ENCODE peak calls at places on chromosomes 4 and X, in seven cellular contexts. N is upper lobe of right lung; T is CD8-positive, alpha-beta T cell; M is AG09309; W is foreskin fibroblast; X is adrenal gland; A is testis. Z is an unnamed sample.

GRCh38 chrX:45771114-45771513 is 570.4 kb upstream of the DIPK2B start:
- DNase-seq in M (peak; percentile 92), X (no peak), W (peak; percentile 94), A (no peak), T (no peak), N (no peak), Z (peak; percentile 75)

GRCh38 chr4:152536545-152537182 is 772 bp upstream of the FBXW7 start:
- DNase-seq in N (no peak), W (peak; percentile 67), X (peak; percentile 42), M (peak; percentile 4), T (peak; percentile 60), A (no peak), Z (no peak)

GRCh38 chrX:15781964-15782711 is 8.1 kb upstream of the ZRSR2 start:
- DNase-seq in A (no peak), N (no peak), T (no peak), M (no peak), W (no peak), X (no peak), Z (no peak)

GRCh38 chr4:8118531-8118930 is 40.1 kb downstream of the ABLIM2 start:
- DNase-seq in N (no peak), T (no peak), X (no peak), A (no peak), W (no peak), M (no peak), Z (no peak)

GRCh38 chr4:174859904-174860303 is 30.9 kb upstream of the GLRA3 start:
- DNase-seq in W (no peak), M (no peak), T (no peak), A (no peak), N (no peak), X (no peak), Z (no peak)

GRCh38 chr4:165359501-165359900 is 19.3 kb upstream of the CPE start:
- DNase-seq in T (no peak), M (no peak), A (no peak), X (no peak), N (no peak), W (peak; percentile 49), Z (no peak)

GRCh38 chr4:88240297-88240714 is 44.1 kb downstream of the PPM1K start:
- DNase-seq in X (peak; percentile 55), A (peak; percentile 56), W (no peak), M (no peak), N (no peak), T (no peak), Z (no peak)

GRCh38 chrX:63754141-63754859 is 30.7 kb downstream of the ARHGEF9 start:
- DNase-seq in W (no peak), N (no peak), A (no peak), M (no peak), X (peak; percentile 15), T (peak; percentile 1), Z (no peak)

GRCh38 chr4:48979897-48980579 is 6.0 kb upstream of the CWH43 start:
- DNase-seq in M (no peak), N (no peak), T (no peak), A (no peak), X (no peak), W (peak; percentile 4), Z (no peak)

GRCh38 chr4:36288727-36289126 is 7.3 kb downstream of the DTHD1 start:
- DNase-seq in M (no peak), W (no peak), A (no peak), N (no peak), T (no peak), X (no peak), Z (no peak)

GRCh38 chr4:3667258-3667657 is 98.9 kb upstream of the ADRA2C start:
- DNase-seq in N (no peak), X (no peak), M (no peak), A (no peak), T (no peak), W (no peak), Z (no peak)
- TF ChIP-seq CTCF in N (no peak), X (no peak), M (no peak), A (no peak), T (no peak), W (no peak), Z (no peak)

GRCh38 chr4:971670-972500 is 1.5 kb downstream of the DGKQ start:
- DNase-seq in M (no peak), W (no peak), T (no peak), N (no peak), X (no peak), A (no peak), Z (no peak)
- H3K4me3 ChIP-seq in M (peak overlapping the region; percentile 69), W (peak overlapping the region; percentile 68), T (peak overlapping the region; percentile 74), N (peak overlapping the region; percentile 79), X (no peak overlapping the region), A (peak overlapping the region; percentile 67), Z (peak overlapping the region; percentile 75)

GRCh38 chrX:10254746-10255145 is 98.0 kb downstream of the CLCN4 start:
- DNase-seq in A (no peak), M (no peak), X (no peak), N (no peak), W (peak; percentile 31), T (no peak), Z (no peak)
- TF ChIP-seq CTCF in A (no peak), M (peak; percentile 19), X (no peak), N (no peak), W (no peak), T (no peak), Z (no peak)

DNA sequence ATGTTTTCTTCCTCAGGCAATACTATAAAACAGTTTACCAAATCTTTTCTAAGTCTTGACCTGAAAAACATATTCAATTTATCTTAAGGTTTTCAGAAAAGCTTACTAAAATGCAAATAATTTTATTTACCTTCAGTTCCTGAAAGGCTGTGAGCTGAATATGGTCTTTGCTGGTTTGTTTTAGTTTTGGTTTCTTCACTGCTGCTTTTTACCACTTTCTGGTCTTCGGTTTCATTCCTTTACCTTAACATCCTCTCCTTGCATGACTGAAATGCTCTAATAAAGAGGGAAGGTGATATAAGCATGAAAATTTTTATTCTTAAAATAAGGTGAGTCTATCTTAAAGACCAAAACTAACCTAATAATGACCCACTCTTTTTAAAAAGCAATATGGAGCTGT is 97.1 kb upstream of the NRK start:
- DNase-seq in T (no peak), W (no peak), A (no peak), X (no peak), N (no peak), M (no peak), Z (no peak)
- H3K4me3 ChIP-seq in T (no peak overlapping the region), W (no peak overlapping the region), A (no peak overlapping the region), X (no peak overlapping the region), N (no peak overlapping the region), M (no peak overlapping the region), Z (no peak overlapping the region)

DNA sequence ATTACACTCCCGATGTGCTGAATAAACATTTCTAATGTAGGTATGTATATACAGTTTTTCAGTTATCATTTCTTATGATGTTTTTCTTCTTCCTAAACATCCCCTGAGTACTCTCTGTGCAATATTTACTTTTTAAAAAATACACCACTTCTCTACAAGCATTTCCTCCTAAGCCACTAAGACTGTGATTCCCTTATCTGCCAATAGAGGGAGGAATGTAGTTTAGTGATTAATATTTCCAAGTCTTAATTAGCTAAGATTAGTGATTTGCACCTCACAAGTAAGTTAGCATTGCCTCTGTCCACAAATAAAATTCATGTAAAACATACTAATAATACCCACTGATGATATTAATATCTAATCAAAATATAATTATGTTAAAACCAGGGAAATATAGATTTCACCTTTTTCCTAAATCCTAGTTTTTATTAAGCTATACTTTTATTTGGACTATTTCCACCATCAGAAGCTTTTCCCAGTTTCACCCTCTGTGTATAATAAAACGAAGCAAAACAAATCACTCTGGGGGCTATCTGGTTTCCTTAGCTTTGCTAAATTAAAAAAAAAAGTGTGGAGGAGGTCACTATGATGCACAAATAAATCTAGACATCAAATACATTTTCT is 909.1 kb downstream of the FAT4 start:
- DNase-seq in N (no peak), W (peak; percentile 51), X (no peak), A (no peak), M (no peak), T (no peak), Z (no peak)
- TF ChIP-seq CTCF in N (peak; percentile 69), W (peak; percentile 61), X (peak; percentile 13), A (peak; percentile 63), M (peak; percentile 68), T (no peak), Z (peak; percentile 60)

GRCh38 chr4:112819729-112820128 is 182.8 kb downstream of the LARP7 start:
- DNase-seq in W (no peak), N (no peak), T (no peak), M (no peak), X (no peak), A (no peak), Z (no peak)
- H3K4me3 ChIP-seq in W (no peak overlapping the region), N (no peak overlapping the region), T (no peak overlapping the region), M (no peak overlapping the region), X (no peak overlapping the region), A (no peak overlapping the region), Z (no peak overlapping the region)

DNA sequence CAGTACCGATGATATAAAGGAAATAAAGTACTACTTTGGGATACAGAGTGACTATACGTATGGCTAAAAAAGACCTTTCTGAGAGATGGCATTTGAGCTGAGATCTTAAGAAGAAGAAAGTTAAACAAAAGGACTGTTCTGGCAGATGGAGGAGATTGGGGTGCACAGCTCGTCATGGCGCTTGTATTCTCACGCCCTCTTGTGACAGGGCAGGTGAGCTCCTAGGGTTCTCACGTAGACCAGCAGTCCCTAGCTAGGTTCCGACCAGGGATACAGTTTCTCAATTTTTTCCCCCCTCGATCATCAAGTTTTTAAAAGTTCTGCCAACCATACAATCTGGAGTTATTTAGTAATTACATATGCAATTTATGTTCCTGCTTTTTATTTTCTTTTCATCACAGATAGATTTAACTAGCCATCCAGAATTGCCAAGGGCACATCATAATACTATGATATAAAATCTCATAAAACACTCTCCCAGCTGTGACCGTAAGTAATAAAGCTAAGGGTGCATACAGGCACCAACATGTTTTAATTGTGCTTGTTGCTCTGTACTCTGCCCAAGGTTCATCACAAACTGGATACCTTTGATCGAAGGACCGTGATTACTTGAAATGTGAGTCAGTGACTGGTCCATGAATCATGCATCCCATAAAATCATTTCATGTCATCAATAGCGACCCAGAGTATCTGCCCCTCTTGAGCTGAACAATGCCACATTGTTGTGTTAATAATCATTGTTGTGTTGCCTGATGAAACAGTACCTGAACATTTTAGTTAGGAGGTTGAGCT is 69.4 kb upstream of the ZNF518B start:
- DNase-seq in T (no peak), N (no peak), M (no peak), X (no peak), W (peak; percentile 4), A (no peak), Z (no peak)
- TF ChIP-seq CTCF in T (no peak), N (no peak), M (no peak), X (no peak), W (no peak), A (no peak), Z (no peak)

GRCh38 chr4:153792007-153792892 is 3.4 kb upstream of the SFRP2 start:
- DNase-seq in N (peak; percentile 76), X (peak; percentile 35), T (no peak), W (peak; percentile 91), A (peak; percentile 88), M (no peak), Z (no peak)
- H3K4me3 ChIP-seq in N (peak overlapping the region; percentile 19), X (no peak overlapping the region), T (peak overlapping the region; percentile 37), W (no peak overlapping the region), A (peak overlapping the region; percentile 32), M (no peak overlapping the region), Z (no peak overlapping the region)

Z was measured in AG04449.